ENCODE peak calls at places on chromosomes 11 and 22, in six cellular contexts. Q, J, C, K, O and D are unnamed samples.

GRCh38 chr11:12770966-12771597 is 96.9 kb downstream of the TEAD1 start:
- DNase-seq in J (no peak), O (no peak), K (no peak), C (no peak), Q (no peak), D (no peak)

GRCh38 chr11:47399860-47400812 is 8.3 kb upstream of the SLC39A13 start:
- DNase-seq in Q (no peak), J (no peak), O (no peak), K (peak; percentile 47), C (no peak), D (peak; percentile 92)

GRCh38 chr11:11409916-11410315 is 56.9 kb upstream of the CSNK2A3 start:
- DNase-seq in C (no peak), K (peak; percentile 23), O (no peak), J (no peak), Q (no peak), D (no peak)

GRCh38 chr11:33722579-33723234 is 13.5 kb downstream of the CD59 start:
- DNase-seq in K (no peak), C (no peak), J (no peak), O (no peak), Q (no peak), D (no peak)

GRCh38 chr11:95682552-95682951 is 107.0 kb downstream of the FAM76B start:
- DNase-seq in J (no peak), K (no peak), O (no peak), Q (no peak), C (no peak), D (no peak)

GRCh38 chr11:123559418-123559817 is 95.0 kb downstream of the SCN3B start:
- DNase-seq in J (no peak), Q (no peak), K (no peak), C (no peak), O (no peak), D (no peak)

GRCh38 chr11:106880121-106880520 is 138.2 kb downstream of the GUCY1A2 start:
- DNase-seq in J (no peak), C (no peak), K (no peak), O (no peak), Q (no peak), D (no peak)

GRCh38 chr11:73566977-73567755 is 30.7 kb downstream of the FAM168A start:
- DNase-seq in Q (no peak), J (no peak), O (no peak), C (no peak), K (no peak), D (no peak)

GRCh38 chr22:35712672-35713071 is 5.0 kb upstream of the APOL5 start:
- DNase-seq in Q (no peak), O (no peak), C (no peak), K (no peak), J (no peak), D (no peak)

GRCh38 chr22:47107431-47107830 is 345.0 kb downstream of the TBC1D22A start:
- DNase-seq in J (no peak), O (no peak), K (no peak), C (no peak), Q (no peak), D (no peak)

GRCh38 chr22:42813501-42813900 is 43.6 kb downstream of the ARFGAP3 start:
- DNase-seq in K (no peak), O (no peak), J (no peak), C (no peak), Q (no peak), D (no peak)

GRCh38 chr11:9565822-9566560 is 7.5 kb upstream of the WEE1 start:
- DNase-seq in O (peak; percentile 94), C (peak; percentile 39), J (peak; percentile 99), Q (peak; percentile 66), K (peak; percentile 53), D (no peak)
- TF ChIP-seq POLR2AphosphoS5 in O (peak; percentile 91), C (peak; percentile 34), J (peak; percentile 37), Q (peak; percentile 43), K (peak; percentile 88), D (no peak)

GRCh38 chr11:112635338-112635737 is 325.9 kb upstream of the NCAM1 start:
- DNase-seq in Q (no peak), J (no peak), C (no peak), K (no peak), O (no peak), D (no peak)

GRCh38 chr11:112631333-112631732 is 329.9 kb upstream of the NCAM1 start:
- DNase-seq in C (no peak), J (no peak), O (no peak), Q (no peak), K (no peak), D (no peak)

GRCh38 chr11:112637046-112637445 is 324.2 kb upstream of the NCAM1 start:
- DNase-seq in C (no peak), K (no peak), O (no peak), J (no peak), Q (no peak), D (no peak)

GRCh38 chr11:112632866-112633505 is 328.2 kb upstream of the NCAM1 start:
- DNase-seq in K (no peak), Q (no peak), J (no peak), C (no peak), O (peak; percentile 86), D (no peak)

DNA sequence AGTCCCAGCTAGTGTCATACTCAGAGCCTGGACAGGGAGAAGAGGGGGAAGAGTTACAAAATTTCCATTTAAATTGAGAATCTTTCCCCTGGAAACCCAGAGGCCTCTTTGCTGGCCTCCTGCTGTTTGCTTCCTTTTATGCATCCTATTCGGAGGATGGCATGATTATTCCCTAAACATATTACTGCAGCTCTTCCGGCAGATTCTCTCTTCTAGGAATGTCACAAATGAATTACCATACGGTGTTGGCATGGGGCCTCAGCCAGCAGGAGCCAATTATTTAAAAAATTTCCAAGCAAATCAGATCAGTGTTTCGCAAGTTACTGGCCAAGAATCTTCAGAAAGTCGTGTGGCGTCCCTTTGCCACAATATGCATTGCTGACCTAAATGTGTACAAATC is 326.7 kb upstream of the NCAM1 start:
- DNase-seq in K (no peak), C (no peak), O (peak; percentile 64), J (no peak), Q (no peak), D (no peak)
- TF ChIP-seq POLR2AphosphoS5 in K (no peak), C (no peak), O (no peak), J (no peak), Q (no peak), D (no peak)

GRCh38 chr11:6607190-6607635 is 3.6 kb downstream of the ILK start:
- DNase-seq in C (no peak), J (no peak), Q (peak; percentile 9), O (peak; percentile 12), K (no peak), D (no peak)
- TF ChIP-seq POLR2AphosphoS5 in C (no peak), J (no peak), Q (no peak), O (no peak), K (no peak), D (no peak)

GRCh38 chr11:82631722-82632630 is 101.7 kb downstream of the FAM181B start:
- DNase-seq in C (no peak), K (no peak), O (no peak), Q (no peak), J (no peak), D (no peak)
- TF ChIP-seq POLR2AphosphoS5 in C (no peak), K (no peak), O (no peak), Q (no peak), J (no peak), D (no peak)